ENCODE peak calls at places on chromosomes 11 and 22, in six cellular contexts. G is heart left ventricle; W is smooth muscle cell of the brain vasculature; O is lower lobe of right lung; D is NCI-H1092 treated with DMSO at 0.1 percent for 48 hours; X is stimulated activated naive CD4-positive, alpha-beta T cell. V is an unnamed sample.

GRCh38 chr11:10122337-10123197 is 171.5 kb downstream of the SBF2 start:
- DNase-seq in G (no peak), W (no peak), O (no peak), D (no peak), X (no peak), V (peak)

GRCh38 chr11:88301478-88302140 is 35.9 kb downstream of the CTSC start:
- DNase-seq in G (no peak), W (no peak), O (no peak), D (no peak), X (no peak), V (no peak)

GRCh38 chr22:36285017-36285416 is 32.1 kb downstream of the APOL1 start:
- DNase-seq in G (no peak), W (no peak), O (no peak), D (no peak), X (no peak), V (no peak)

GRCh38 chr11:46599340-46600067 is 5.7 kb upstream of the AMBRA1 start:
- DNase-seq in G (peak), W (no peak), O (no peak), D (no peak), X (no peak), V (no peak)

GRCh38 chr11:7759010-7759409 is 37.7 kb downstream of the OR5P2 start:
- DNase-seq in G (no peak), W (no peak), O (no peak), D (no peak), X (no peak), V (no peak)

GRCh38 chr11:10612217-10612862 is 43.9 kb upstream of the LYVE1 start:
- DNase-seq in G (no peak), W (no peak), O (no peak), D (no peak), X (no peak), V (no peak)

GRCh38 chr22:34688825-34689224 is 377.1 kb upstream of the ISX start:
- DNase-seq in G (no peak), W (no peak), O (no peak), D (no peak), X (no peak), V (no peak)

GRCh38 chr11:35486446-35486845 is 39.0 kb downstream of the PAMR1 start:
- DNase-seq in G (no peak), W (no peak), O (no peak), D (no peak), X (no peak), V (no peak)

GRCh38 chr11:125272092-125272491 is 107.5 kb downstream of the PKNOX2 start:
- DNase-seq in G (no peak), W (no peak), O (no peak), D (no peak), X (no peak), V (no peak)

V was measured in kidney glomerular epithelial cell.